ENCODE peak calls at places on chromosomes 12 and 14, in seven cellular contexts. A, T, W, X, L, H and Y are unnamed samples.
A peak's percentile ranks its signal among the peaks of the same experiment; 100 is the strongest.

GRCh38 chr14:23669441-23669840 is 33.3 kb downstream of the DHRS2 start:
- DNase-seq in W (no peak), L (no peak), X (no peak), A (no peak), H (no peak), T (no peak), Y (no peak)

GRCh38 chr12:125069616-125070015 is 4.4 kb downstream of the AACS start:
- DNase-seq in X (no peak), W (no peak), H (no peak), A (no peak), T (no peak), L (no peak), Y (no peak)

GRCh38 chr12:97177482-97177881 is 270.4 kb downstream of the NEDD1 start:
- DNase-seq in W (no peak), T (no peak), A (no peak), X (no peak), L (no peak), H (no peak), Y (no peak)

GRCh38 chr12:89679631-89680030 is 29.0 kb downstream of the ATP2B1 start:
- DNase-seq in A (no peak), H (no peak), T (no peak), L (no peak), W (no peak), X (no peak), Y (no peak)

GRCh38 chr12:48023386-48023785 is 19.1 kb upstream of the COL2A1 start:
- DNase-seq in A (no peak), H (no peak), X (no peak), W (no peak), L (peak; percentile 70), T (peak; percentile 45), Y (peak; percentile 65)

GRCh38 chr14:65210118-65210826 is 108.0 kb upstream of the MAX start:
- DNase-seq in T (no peak), W (no peak), L (no peak), X (peak; percentile 55), A (no peak), H (no peak), Y (no peak)

GRCh38 chr12:96224219-96224615 is 30.0 kb downstream of the ELK3 start:
- DNase-seq in L (no peak), A (no peak), W (no peak), T (no peak), H (no peak), X (no peak), Y (no peak)

GRCh38 chr14:100907240-100907639 is 3.7 kb upstream of the RTL1 start:
- DNase-seq in X (no peak), W (no peak), L (no peak), A (no peak), H (no peak), T (no peak), Y (no peak)

GRCh38 chr14:70845601-70846000 is 36.3 kb upstream of the MAP3K9 start:
- DNase-seq in L (no peak), A (no peak), X (no peak), T (no peak), W (no peak), H (no peak), Y (no peak)

GRCh38 chr14:24940213-24940783 is 109.6 kb downstream of the STXBP6 start:
- DNase-seq in W (no peak), A (no peak), L (no peak), T (no peak), X (no peak), H (no peak), Y (no peak)

GRCh38 chr12:111578276-111578970 is 20.7 kb downstream of the ATXN2 start:
- DNase-seq in T (no peak), A (no peak), W (no peak), L (no peak), X (no peak), H (no peak), Y (no peak)

GRCh38 chr12:7915911-7916403 is 20.0 kb downstream of the SLC2A3 start:
- DNase-seq in A (no peak), W (no peak), H (no peak), X (no peak), L (no peak), T (peak; percentile 22), Y (peak; percentile 79)

GRCh38 chr12:57530396-57531142 is 7.9 kb downstream of the MBD6 start:
- DNase-seq in A (no peak), L (no peak), H (no peak), X (no peak), T (no peak), W (no peak), Y (no peak)

GRCh38 chr12:55929306-55929791 is 1.6 kb upstream of the DGKA start:
- DNase-seq in H (peak; percentile 88), W (no peak), L (no peak), A (no peak), X (peak; percentile 17), T (no peak), Y (no peak)

GRCh38 chr14:74712499-74713394 is at the start of the genes AREL1 and FCF1:
- DNase-seq in X (no peak), T (peak; percentile 98), H (peak; percentile 72), A (peak; percentile 63), L (peak; percentile 91), W (peak; percentile 79), Y (peak; percentile 95)

GRCh38 chr14:61860294-61860918 is 98.2 kb downstream of the SNAPC1 start:
- DNase-seq in A (peak; percentile 4), L (peak; percentile 45), X (peak; percentile 20), H (peak; percentile 60), T (peak; percentile 77), W (no peak), Y (no peak)